ENCODE peak calls at places on chromosome 15, in six cellular contexts. Z is right atrium auricular region, Q is breast epithelium, X is WERI-Rb-1, I is esophagus squamous epithelium, K is Peyer's patch. P is an unnamed sample.

GRCh38 chr15:40928351-40928974 is 677 bp upstream of the DLL4 start:
- DNase-seq in Z (no peak), Q (no peak), X (peak; percentile 81), I (no peak), K (peak; percentile 23), P (no peak)

GRCh38 chr15:23687143-23687470 is at the start of gene NDN:
- DNase-seq in Z (no peak), Q (no peak), X (peak; percentile 62), I (no peak), K (no peak), P (no peak)

GRCh38 chr15:79886119-79886518 is 10.7 kb downstream of the MTHFS start:
- DNase-seq in Z (no peak), Q (no peak), X (no peak), I (no peak), K (no peak), P (no peak)

GRCh38 chr15:69730281-69731235 is 277.9 kb downstream of the RPLP1 start:
- DNase-seq in Z (no peak), Q (no peak), X (no peak), I (no peak), K (no peak), P (no peak)

GRCh38 chr15:68418611-68419161 is 13.3 kb downstream of the ITGA11 start:
- DNase-seq in Z (peak; percentile 65), Q (peak; percentile 19), X (no peak), I (no peak), K (no peak), P (no peak)

GRCh38 chr15:56249080-56249479 is 5.4 kb upstream of the RFX7 start:
- DNase-seq in Z (no peak), Q (no peak), X (peak; percentile 23), I (no peak), K (no peak), P (no peak)

GRCh38 chr15:51883436-51883835 is 54.0 kb downstream of the TMOD3 start:
- DNase-seq in Z (no peak), Q (no peak), X (no peak), I (no peak), K (no peak), P (no peak)

GRCh38 chr15:100334456-100334855 is 7.3 kb downstream of the ADAMTS17 start:
- DNase-seq in Z (no peak), Q (no peak), X (no peak), I (no peak), K (no peak), P (no peak)

GRCh38 chr15:47932829-47933696 is 187.7 kb upstream of the SLC24A5 start:
- DNase-seq in Z (no peak), Q (no peak), X (no peak), I (no peak), K (no peak), P (no peak)

GRCh38 chr15:34640661-34641060 is 57.2 kb upstream of the GOLGA8B start:
- DNase-seq in Z (no peak), Q (no peak), X (no peak), I (no peak), K (no peak), P (no peak)

GRCh38 chr15:63038926-63039673 is 3.4 kb upstream of the TPM1 start:
- DNase-seq in Z (no peak), Q (no peak), X (no peak), I (no peak), K (no peak), P (no peak)

GRCh38 chr15:78711638-78712037 is 70.6 kb upstream of the CHRNB4 start:
- DNase-seq in Z (no peak), Q (no peak), X (no peak), I (no peak), K (no peak), P (no peak)

GRCh38 chr15:45631831-45632230 is 3.0 kb upstream of the SQOR start:
- DNase-seq in Z (no peak), Q (no peak), X (no peak), I (no peak), K (no peak), P (no peak)

GRCh38 chr15:100301905-100302431 is 39.8 kb downstream of the ADAMTS17 start:
- DNase-seq in Z (no peak), Q (no peak), X (no peak), I (no peak), K (no peak), P (no peak)

GRCh38 chr15:68566377-68566954 is 12.3 kb upstream of the CORO2B start:
- DNase-seq in Z (no peak), Q (no peak), X (no peak), I (no peak), K (no peak), P (no peak)

GRCh38 chr15:35874260-35874905 is 328.4 kb upstream of the DPH6 start:
- DNase-seq in Z (no peak), Q (no peak), X (no peak), I (no peak), K (no peak), P (no peak)

GRCh38 chr15:57751177-57751800 is 44.8 kb downstream of the POLR2M start:
- DNase-seq in Z (no peak), Q (no peak), X (no peak), I (no peak), K (no peak), P (no peak)

GRCh38 chr15:81023483-81024264 is 23.0 kb downstream of the TLNRD1 start:
- DNase-seq in Z (peak; percentile 93), Q (no peak), X (no peak), I (peak; percentile 30), K (peak; percentile 24), P (no peak)

GRCh38 chr15:60328852-60329443 is 68.8 kb downstream of the ANXA2 start:
- DNase-seq in Z (no peak), Q (no peak), X (no peak), I (no peak), K (no peak), P (no peak)

GRCh38 chr15:99450896-99451358 is 114.9 kb upstream of the MEF2A start:
- DNase-seq in Z (peak; percentile 90), Q (peak; percentile 76), X (peak; percentile 8), I (no peak), K (peak; percentile 65), P (peak; percentile 31)

GRCh38 chr15:77181305-77182074 is 110.6 kb upstream of the TSPAN3 start:
- DNase-seq in Z (no peak), Q (no peak), X (no peak), I (no peak), K (peak; percentile 59), P (no peak)

GRCh38 chr15:70356919-70357318 is 259.2 kb upstream of the TLE3 start:
- DNase-seq in Z (peak; percentile 46), Q (peak; percentile 13), X (no peak), I (no peak), K (no peak), P (no peak)

GRCh38 chr15:62612771-62613170 is 429.8 kb upstream of the TPM1 start:
- DNase-seq in Z (no peak), Q (no peak), X (no peak), I (no peak), K (no peak), P (no peak)

GRCh38 chr15:45469429-45469828 is 53.1 kb downstream of the SLC30A4 start:
- DNase-seq in Z (no peak), Q (no peak), X (no peak), I (no peak), K (no peak), P (no peak)

GRCh38 chr15:73695773-73696640 is 11.8 kb downstream of the CD276 start:
- DNase-seq in Z (no peak), Q (no peak), X (no peak), I (no peak), K (no peak), P (no peak)
- H3K27ac ChIP-seq in Z (no peak overlapping the region), Q (peak overlapping the region; percentile 74), X (no peak overlapping the region), I (peak overlapping the region; percentile 31), K (peak overlapping the region; percentile 17), P (no peak overlapping the region)

DNA sequence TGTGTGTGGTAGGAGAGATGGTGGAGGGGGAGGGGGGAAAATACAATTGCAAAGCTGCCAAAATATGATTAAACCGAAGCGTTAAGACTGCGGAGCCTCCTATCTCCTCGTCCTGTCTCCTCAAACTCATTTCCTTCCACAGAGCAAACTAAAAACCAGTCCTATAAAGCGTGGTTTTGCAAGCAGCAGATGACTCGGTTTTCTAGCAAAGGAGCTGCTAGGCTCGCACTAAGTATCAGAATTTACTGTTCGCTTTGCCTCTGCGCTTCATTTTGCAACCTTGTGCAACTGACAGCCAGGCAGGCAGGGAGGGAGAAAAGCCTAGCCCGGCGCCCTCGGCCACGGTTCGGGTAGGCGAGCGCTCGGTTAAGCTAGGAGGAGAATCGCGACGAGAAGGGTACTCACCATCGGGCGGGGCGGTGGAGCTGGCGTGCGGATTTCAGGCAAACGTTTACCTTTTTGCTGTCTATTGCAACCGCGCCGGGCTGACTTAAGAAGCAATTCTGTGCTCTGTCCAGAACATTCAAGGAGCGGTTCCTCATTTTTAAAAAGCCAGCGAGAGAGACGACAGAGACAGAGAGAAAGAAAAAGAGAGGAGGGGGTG is 3.8 kb upstream of the NR2F2 start:
- DNase-seq in Z (no peak), Q (peak; percentile 25), X (no peak), I (no peak), K (no peak), P (no peak)
- H3K27me3 ChIP-seq in Z (no peaks in the 10 kb centered on the region), Q (no peaks in the 10 kb centered on the region), X (peaks cover 88% of the 10 kb centered on the region), I (no peaks in the 10 kb centered on the region), K (peaks cover 12% of the 10 kb centered on the region), P (no peaks in the 10 kb centered on the region)

GRCh38 chr15:64122936-64123351 is 27.2 kb downstream of the SNX1 start:
- DNase-seq in Z (no peak), Q (no peak), X (no peak), I (no peak), K (no peak), P (no peak)
- H3K36me3 ChIP-seq in Z (peaks cover 78% of the 10 kb centered on the region), Q (peaks cover 1% of the 10 kb centered on the region), X (peaks cover 73% of the 10 kb centered on the region), I (peaks cover 49% of the 10 kb centered on the region), K (peaks cover 95% of the 10 kb centered on the region), P (peaks cover 45% of the 10 kb centered on the region)

GRCh38 chr15:94229591-94230365 is 1.6 kb upstream of the MCTP2 start:
- DNase-seq in Z (no peak), Q (no peak), X (no peak), I (no peak), K (peak; percentile 49), P (peak; percentile 55)
- H3K27ac ChIP-seq in Z (no peak overlapping the region), Q (peak overlapping the region; percentile 85), X (no peak overlapping the region), I (peak overlapping the region; percentile 94), K (peak overlapping the region; percentile 86), P (no peak overlapping the region)

GRCh38 chr15:98391131-98391530 is 257.2 kb upstream of the IGF1R start:
- DNase-seq in Z (no peak), Q (no peak), X (no peak), I (no peak), K (no peak), P (no peak)
- H3K27me3 ChIP-seq in Z (no peaks in the 10 kb centered on the region), Q (no peaks in the 10 kb centered on the region), X (peaks cover 92% of the 10 kb centered on the region), I (no peaks in the 10 kb centered on the region), K (no peaks in the 10 kb centered on the region), P (no peaks in the 10 kb centered on the region)

DNA sequence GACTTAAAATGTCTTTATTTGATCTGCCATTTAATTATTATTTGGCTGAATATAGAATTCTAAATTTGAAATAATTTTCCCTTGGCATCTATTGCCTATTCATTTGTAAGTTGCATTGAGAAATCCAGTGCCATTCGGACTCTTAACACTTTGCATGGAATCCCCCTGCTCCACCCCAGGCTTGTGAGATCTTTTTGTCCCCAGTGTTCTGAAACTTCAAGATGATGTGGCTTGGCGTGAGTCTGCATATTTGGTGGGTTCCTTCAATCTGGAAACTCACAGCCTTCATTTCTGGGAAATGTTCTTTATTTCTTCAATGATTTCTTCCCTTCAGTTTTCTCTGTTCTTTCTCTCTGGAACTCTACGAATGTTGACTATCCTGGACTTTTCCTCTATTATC is 83.8 kb upstream of the BLM start:
- DNase-seq in Z (no peak), Q (no peak), X (no peak), I (no peak), K (no peak), P (no peak)
- H3K36me3 ChIP-seq in Z (peaks cover 68% of the 10 kb centered on the region), Q (no peaks in the 10 kb centered on the region), X (peaks cover 40% of the 10 kb centered on the region), I (peaks cover 38% of the 10 kb centered on the region), K (peaks cover 70% of the 10 kb centered on the region), P (peaks cover 24% of the 10 kb centered on the region)